ENCODE peak calls at places on chromosomes 12 and 14, in ten cellular contexts. One of them, this sample, is unnamed. For H3K9me3, the result is how much of the 10 kb centered on the place peaks cover.

GRCh38 chr14:29242755-29243340 is 476.3 kb downstream of the FOXG1 start:
- DNase-seq in endothelial cell of umbilical vein: peak
- DNase-seq in spleen: no peak
- DNase-seq in thyroid gland: no peak
- DNase-seq in HAP-1: no peak
- DNase-seq in AG04450: no peak
- DNase-seq in heart left ventricle: no peak
- DNase-seq in psoas muscle: no peak
- DNase-seq in GM23248: peak
- DNase-seq in WERI-Rb-1: no peak
- DNase-seq in this sample: no peak

GRCh38 chr14:99768381-99768780 is 24.8 kb upstream of the EML1 start:
- DNase-seq in thyroid gland: no peak
- DNase-seq in heart left ventricle: no peak
- DNase-seq in endothelial cell of umbilical vein: no peak
- DNase-seq in GM23248: peak
- DNase-seq in spleen: no peak
- DNase-seq in AG04450: no peak
- DNase-seq in psoas muscle: no peak
- DNase-seq in HAP-1: no peak
- DNase-seq in WERI-Rb-1: peak
- DNase-seq in this sample: no peak

GRCh38 chr12:50187084-50187900 is 20.1 kb upstream of the CERS5 start:
- DNase-seq in spleen: no peak
- DNase-seq in endothelial cell of umbilical vein: no peak
- DNase-seq in thyroid gland: no peak
- DNase-seq in heart left ventricle: no peak
- DNase-seq in WERI-Rb-1: no peak
- DNase-seq in GM23248: peak
- DNase-seq in psoas muscle: no peak
- DNase-seq in AG04450: peak
- DNase-seq in HAP-1: peak
- DNase-seq in this sample: no peak

GRCh38 chr14:83416476-83416875 is 1882.8 kb upstream of the SEL1L start:
- DNase-seq in heart left ventricle: no peak
- DNase-seq in GM23248: no peak
- DNase-seq in psoas muscle: no peak
- DNase-seq in WERI-Rb-1: no peak
- DNase-seq in endothelial cell of umbilical vein: no peak
- DNase-seq in thyroid gland: no peak
- DNase-seq in spleen: no peak
- DNase-seq in AG04450: no peak
- DNase-seq in HAP-1: no peak
- DNase-seq in this sample: no peak

GRCh38 chr12:8556748-8557147 is 16.0 kb upstream of the CLEC4E start:
- DNase-seq in spleen: no peak
- DNase-seq in AG04450: no peak
- DNase-seq in psoas muscle: no peak
- DNase-seq in endothelial cell of umbilical vein: no peak
- DNase-seq in thyroid gland: no peak
- DNase-seq in WERI-Rb-1: no peak
- DNase-seq in heart left ventricle: no peak
- DNase-seq in GM23248: no peak
- DNase-seq in HAP-1: no peak
- DNase-seq in this sample: no peak

GRCh38 chr14:67820428-67820881 is 876 bp downstream of the RAD51B start:
- DNase-seq in thyroid gland: peak
- DNase-seq in HAP-1: no peak
- DNase-seq in endothelial cell of umbilical vein: peak
- DNase-seq in WERI-Rb-1: no peak
- DNase-seq in psoas muscle: no peak
- DNase-seq in AG04450: no peak
- DNase-seq in spleen: no peak
- DNase-seq in heart left ventricle: no peak
- DNase-seq in GM23248: peak
- DNase-seq in this sample: no peak

GRCh38 chr12:10362828-10363664 is 26.8 kb downstream of the KLRK1 start:
- DNase-seq in WERI-Rb-1: no peak
- DNase-seq in spleen: no peak
- DNase-seq in AG04450: no peak
- DNase-seq in heart left ventricle: no peak
- DNase-seq in HAP-1: no peak
- DNase-seq in endothelial cell of umbilical vein: peak
- DNase-seq in psoas muscle: no peak
- DNase-seq in GM23248: peak
- DNase-seq in thyroid gland: no peak
- DNase-seq in this sample: no peak

GRCh38 chr12:72560370-72560769 is 288.2 kb downstream of the TRHDE start:
- DNase-seq in spleen: no peak
- DNase-seq in WERI-Rb-1: no peak
- DNase-seq in GM23248: no peak
- DNase-seq in thyroid gland: no peak
- DNase-seq in HAP-1: peak
- DNase-seq in heart left ventricle: peak
- DNase-seq in psoas muscle: no peak
- DNase-seq in AG04450: no peak
- DNase-seq in endothelial cell of umbilical vein: no peak
- DNase-seq in this sample: no peak

GRCh38 chr14:22143360-22143759 is 445.7 kb downstream of the DAD1 start:
- DNase-seq in heart left ventricle: no peak
- DNase-seq in spleen: no peak
- DNase-seq in thyroid gland: no peak
- DNase-seq in HAP-1: no peak
- DNase-seq in endothelial cell of umbilical vein: no peak
- DNase-seq in AG04450: no peak
- DNase-seq in WERI-Rb-1: no peak
- DNase-seq in psoas muscle: no peak
- DNase-seq in GM23248: peak
- DNase-seq in this sample: no peak

GRCh38 chr12:51269174-51270066 is 795 bp downstream of the SMAGP start:
- DNase-seq in HAP-1: peak
- DNase-seq in psoas muscle: peak
- DNase-seq in GM23248: peak
- DNase-seq in endothelial cell of umbilical vein: peak
- DNase-seq in heart left ventricle: peak
- DNase-seq in WERI-Rb-1: peak
- DNase-seq in spleen: peak
- DNase-seq in AG04450: no peak
- DNase-seq in thyroid gland: peak
- DNase-seq in this sample: peak

GRCh38 chr12:47739959-47740358 is 14.7 kb upstream of the ENDOU start:
- DNase-seq in psoas muscle: peak
- DNase-seq in WERI-Rb-1: no peak
- DNase-seq in HAP-1: no peak
- DNase-seq in spleen: peak
- DNase-seq in endothelial cell of umbilical vein: no peak
- DNase-seq in AG04450: no peak
- DNase-seq in GM23248: peak
- DNase-seq in thyroid gland: peak
- DNase-seq in heart left ventricle: peak
- DNase-seq in this sample: no peak

GRCh38 chr12:65895759-65896656 is 71.7 kb downstream of the HMGA2 start:
- DNase-seq in spleen: no peak
- DNase-seq in WERI-Rb-1: no peak
- DNase-seq in heart left ventricle: no peak
- DNase-seq in GM23248: no peak
- DNase-seq in thyroid gland: no peak
- DNase-seq in AG04450: no peak
- DNase-seq in endothelial cell of umbilical vein: no peak
- DNase-seq in psoas muscle: no peak
- DNase-seq in HAP-1: peak
- DNase-seq in this sample: no peak

GRCh38 chr12:93943766-93944165 is 204.6 kb upstream of the PLXNC1 start:
- DNase-seq in heart left ventricle: no peak
- DNase-seq in GM23248: peak
- DNase-seq in psoas muscle: peak
- DNase-seq in AG04450: no peak
- DNase-seq in HAP-1: no peak
- DNase-seq in thyroid gland: peak
- DNase-seq in endothelial cell of umbilical vein: no peak
- DNase-seq in WERI-Rb-1: no peak
- DNase-seq in spleen: no peak
- DNase-seq in this sample: no peak

GRCh38 chr14:89540009-89540829 is 123.2 kb upstream of the FOXN3 start:
- DNase-seq in psoas muscle: no peak
- DNase-seq in WERI-Rb-1: no peak
- DNase-seq in endothelial cell of umbilical vein: no peak
- DNase-seq in GM23248: peak
- DNase-seq in AG04450: no peak
- DNase-seq in spleen: no peak
- DNase-seq in heart left ventricle: no peak
- DNase-seq in thyroid gland: no peak
- DNase-seq in HAP-1: no peak
- DNase-seq in this sample: no peak

GRCh38 chr12:124588689-124589318 is 21.4 kb upstream of the NCOR2 start:
- DNase-seq in GM23248: peak
- DNase-seq in psoas muscle: peak
- DNase-seq in WERI-Rb-1: no peak
- DNase-seq in thyroid gland: no peak
- DNase-seq in heart left ventricle: peak
- DNase-seq in AG04450: no peak
- DNase-seq in HAP-1: no peak
- DNase-seq in endothelial cell of umbilical vein: peak
- DNase-seq in spleen: no peak
- DNase-seq in this sample: no peak

GRCh38 chr14:60722836-60723217 is 1.3 kb downstream of the SIX4 start:
- DNase-seq in psoas muscle: peak
- DNase-seq in AG04450: no peak
- DNase-seq in WERI-Rb-1: peak
- DNase-seq in heart left ventricle: no peak
- DNase-seq in thyroid gland: peak
- DNase-seq in endothelial cell of umbilical vein: peak
- DNase-seq in GM23248: peak
- DNase-seq in HAP-1: peak
- DNase-seq in spleen: no peak
- DNase-seq in this sample: no peak

GRCh38 chr12:32860182-32860581 is 36.4 kb downstream of the PKP2 start:
- DNase-seq in psoas muscle: no peak
- DNase-seq in AG04450: no peak
- DNase-seq in spleen: no peak
- DNase-seq in endothelial cell of umbilical vein: no peak
- DNase-seq in WERI-Rb-1: no peak
- DNase-seq in thyroid gland: no peak
- DNase-seq in heart left ventricle: no peak
- DNase-seq in HAP-1: no peak
- DNase-seq in GM23248: no peak
- DNase-seq in this sample: no peak

GRCh38 chr12:74538491-74539258 is 1.0 kb downstream of the ATXN7L3B start:
- DNase-seq in psoas muscle: no peak
- DNase-seq in thyroid gland: peak
- DNase-seq in spleen: peak
- DNase-seq in WERI-Rb-1: no peak
- DNase-seq in endothelial cell of umbilical vein: peak
- DNase-seq in HAP-1: peak
- DNase-seq in AG04450: no peak
- DNase-seq in heart left ventricle: no peak
- DNase-seq in GM23248: peak
- DNase-seq in this sample: peak

GRCh38 chr12:120249875-120250795 is 15.4 kb downstream of the PXN start:
- DNase-seq in heart left ventricle: peak
- DNase-seq in HAP-1: no peak
- DNase-seq in spleen: peak
- DNase-seq in WERI-Rb-1: no peak
- DNase-seq in psoas muscle: peak
- DNase-seq in AG04450: no peak
- DNase-seq in endothelial cell of umbilical vein: peak
- DNase-seq in thyroid gland: peak
- DNase-seq in GM23248: peak
- DNase-seq in this sample: no peak

GRCh38 chr12:101891462-101891971 is 14.1 kb downstream of the DRAM1 start:
- DNase-seq in psoas muscle: no peak
- DNase-seq in endothelial cell of umbilical vein: peak
- DNase-seq in spleen: no peak
- DNase-seq in HAP-1: no peak
- DNase-seq in AG04450: peak
- DNase-seq in WERI-Rb-1: no peak
- DNase-seq in thyroid gland: peak
- DNase-seq in GM23248: peak
- DNase-seq in heart left ventricle: no peak
- DNase-seq in this sample: no peak

GRCh38 chr12:13342971-13343370 is 146.4 kb downstream of the EMP1 start:
- DNase-seq in AG04450: no peak
- DNase-seq in heart left ventricle: no peak
- DNase-seq in endothelial cell of umbilical vein: no peak
- DNase-seq in HAP-1: no peak
- DNase-seq in GM23248: peak
- DNase-seq in thyroid gland: no peak
- DNase-seq in psoas muscle: no peak
- DNase-seq in WERI-Rb-1: no peak
- DNase-seq in spleen: no peak
- DNase-seq in this sample: no peak

GRCh38 chr12:5438671-5439200 is 6.8 kb downstream of the NTF3 start:
- DNase-seq in heart left ventricle: no peak
- DNase-seq in psoas muscle: no peak
- DNase-seq in HAP-1: no peak
- DNase-seq in spleen: no peak
- DNase-seq in thyroid gland: no peak
- DNase-seq in WERI-Rb-1: no peak
- DNase-seq in AG04450: no peak
- DNase-seq in GM23248: peak
- DNase-seq in endothelial cell of umbilical vein: no peak
- DNase-seq in this sample: no peak
- H3K9me3 ChIP-seq in heart left ventricle: under half
- H3K9me3 ChIP-seq in psoas muscle: under half
- H3K9me3 ChIP-seq in HAP-1: under half
- H3K9me3 ChIP-seq in spleen: under half
- H3K9me3 ChIP-seq in thyroid gland: under half
- H3K9me3 ChIP-seq in WERI-Rb-1: under half
- H3K9me3 ChIP-seq in AG04450: under half
- H3K9me3 ChIP-seq in GM23248: under half
- H3K9me3 ChIP-seq in endothelial cell of umbilical vein: under half
- H3K9me3 ChIP-seq in this sample: under half

GRCh38 chr12:132918680-132919079 is 31.3 kb upstream of the CHFR start:
- DNase-seq in WERI-Rb-1: no peak
- DNase-seq in spleen: no peak
- DNase-seq in heart left ventricle: no peak
- DNase-seq in endothelial cell of umbilical vein: no peak
- DNase-seq in AG04450: no peak
- DNase-seq in HAP-1: no peak
- DNase-seq in thyroid gland: no peak
- DNase-seq in psoas muscle: no peak
- DNase-seq in GM23248: no peak
- DNase-seq in this sample: no peak
- H3K9me3 ChIP-seq in WERI-Rb-1: under half
- H3K9me3 ChIP-seq in spleen: half or more
- H3K9me3 ChIP-seq in heart left ventricle: under half
- H3K9me3 ChIP-seq in endothelial cell of umbilical vein: under half
- H3K9me3 ChIP-seq in AG04450: half or more
- H3K9me3 ChIP-seq in HAP-1: under half
- H3K9me3 ChIP-seq in thyroid gland: under half
- H3K9me3 ChIP-seq in psoas muscle: half or more
- H3K9me3 ChIP-seq in GM23248: under half
- H3K9me3 ChIP-seq in this sample: under half

GRCh38 chr12:11500861-11501230 is 105.5 kb upstream of the PRB2 start:
- DNase-seq in AG04450: no peak
- DNase-seq in thyroid gland: no peak
- DNase-seq in WERI-Rb-1: no peak
- DNase-seq in HAP-1: no peak
- DNase-seq in spleen: no peak
- DNase-seq in endothelial cell of umbilical vein: no peak
- DNase-seq in GM23248: no peak
- DNase-seq in psoas muscle: no peak
- DNase-seq in heart left ventricle: no peak
- DNase-seq in this sample: no peak
- H3K9me3 ChIP-seq in AG04450: under half
- H3K9me3 ChIP-seq in thyroid gland: under half
- H3K9me3 ChIP-seq in WERI-Rb-1: under half
- H3K9me3 ChIP-seq in HAP-1: under half
- H3K9me3 ChIP-seq in spleen: under half
- H3K9me3 ChIP-seq in endothelial cell of umbilical vein: under half
- H3K9me3 ChIP-seq in GM23248: under half
- H3K9me3 ChIP-seq in psoas muscle: under half
- H3K9me3 ChIP-seq in heart left ventricle: under half
- H3K9me3 ChIP-seq in this sample: under half

GRCh38 chr14:101350710-101351109 is 210.6 kb upstream of the DIO3 start:
- DNase-seq in psoas muscle: no peak
- DNase-seq in GM23248: no peak
- DNase-seq in thyroid gland: no peak
- DNase-seq in spleen: no peak
- DNase-seq in HAP-1: no peak
- DNase-seq in heart left ventricle: no peak
- DNase-seq in WERI-Rb-1: no peak
- DNase-seq in AG04450: no peak
- DNase-seq in endothelial cell of umbilical vein: no peak
- DNase-seq in this sample: no peak
- H3K9me3 ChIP-seq in psoas muscle: under half
- H3K9me3 ChIP-seq in GM23248: under half
- H3K9me3 ChIP-seq in thyroid gland: under half
- H3K9me3 ChIP-seq in spleen: under half
- H3K9me3 ChIP-seq in HAP-1: under half
- H3K9me3 ChIP-seq in heart left ventricle: under half
- H3K9me3 ChIP-seq in WERI-Rb-1: under half
- H3K9me3 ChIP-seq in AG04450: under half
- H3K9me3 ChIP-seq in endothelial cell of umbilical vein: under half
- H3K9me3 ChIP-seq in this sample: under half